ENCODE peak calls at places on chromosome 21, in ten cellular contexts. Y is foreskin keratinocyte; G is stimulated activated CD8-positive, alpha-beta memory T cell treated with anti-CD3 and anti-CD28 coated beads, Interleukin-15, amount 100 ng/mL, for 48 hours; T is keratinocyte; F is GDM1; W is activated CD8-positive, alpha-beta T cell treated with anti-CD3 and anti-CD28 coated beads, Interleukin-2, amount 10 ng/mL, durations not matched to agents 7 days and 5 days; N is GM23338; B is NCI-H1694 treated with DMSO at 0.1 percent for 48 hours; K is anterior cingulate cortex; D is left ventricle myocardium inferior. P is an unnamed sample.

GRCh38 chr21:45869121-45870007 is 112.2 kb upstream of the COL6A1 start:
- DNase-seq in Y (peak; percentile 25), G (no peak), T (no peak), F (no peak), W (no peak), N (no peak), B (no peak), K (no peak), D (no peak), P (no peak)

GRCh38 chr21:35529141-35529863 is 480.2 kb upstream of the RUNX1 start:
- DNase-seq in Y (no peak), G (no peak), T (no peak), F (no peak), W (peak; percentile 39), N (no peak), B (no peak), K (no peak), D (no peak), P (peak; percentile 32)

GRCh38 chr21:44086636-44087425 is 20.4 kb upstream of the PWP2 start:
- DNase-seq in Y (no peak), G (no peak), T (no peak), F (no peak), W (peak; percentile 20), N (no peak), B (no peak), K (no peak), D (no peak), P (no peak)

GRCh38 chr21:40615503-40616376 is 231.2 kb downstream of the DSCAM start:
- DNase-seq in Y (peak; percentile 82), G (no peak), T (no peak), F (no peak), W (no peak), N (no peak), B (peak; percentile 37), K (no peak), D (no peak), P (peak; percentile 40)

GRCh38 chr21:38503588-38503987 is 5.3 kb upstream of the ERG start:
- DNase-seq in Y (peak; percentile 81), G (no peak), T (no peak), F (no peak), W (no peak), N (no peak), B (no peak), K (no peak), D (no peak), P (no peak)

GRCh38 chr21:25283720-25284119 is 323.6 kb downstream of the MRPL39 start:
- DNase-seq in Y (peak; percentile 30), G (no peak), T (no peak), F (no peak), W (no peak), N (peak; percentile 84), B (peak; percentile 10), K (no peak), D (no peak), P (peak; percentile 54)

GRCh38 chr21:26939532-26940181 is 27.2 kb downstream of the ADAMTS5 start:
- DNase-seq in Y (no peak), G (no peak), T (no peak), F (no peak), W (no peak), N (no peak), B (no peak), K (no peak), D (peak; percentile 33), P (no peak)

GRCh38 chr21:15241997-15242767 is 177.4 kb upstream of the NRIP1 start:
- DNase-seq in Y (no peak), G (no peak), T (no peak), F (no peak), W (no peak), N (peak; percentile 92), B (no peak), K (no peak), D (no peak), P (no peak)

GRCh38 chr21:29342394-29342957 is 43.8 kb downstream of the BACH1 start:
- DNase-seq in Y (peak; percentile 93), G (peak; percentile 68), T (no peak), F (no peak), W (no peak), N (no peak), B (no peak), K (no peak), D (peak; percentile 68), P (no peak)

GRCh38 chr21:16427587-16428087 is 697.9 kb downstream of the USP25 start:
- DNase-seq in Y (no peak), G (no peak), T (no peak), F (no peak), W (no peak), N (no peak), B (no peak), K (no peak), D (no peak), P (no peak)

GRCh38 chr21:21230672-21231071 is 232.5 kb downstream of the NCAM2 start:
- DNase-seq in Y (peak; percentile 11), G (no peak), T (no peak), F (no peak), W (no peak), N (peak; percentile 37), B (no peak), K (no peak), D (no peak), P (peak; percentile 46)

GRCh38 chr21:14602418-14602987 is 56.4 kb upstream of the SAMSN1 start:
- DNase-seq in Y (no peak), G (no peak), T (no peak), F (no peak), W (no peak), N (no peak), B (no peak), K (no peak), D (no peak), P (peak; percentile 5)

GRCh38 chr21:32192291-32192690 is 86.6 kb downstream of the MIS18A start:
- DNase-seq in Y (no peak), G (no peak), T (no peak), F (no peak), W (no peak), N (no peak), B (no peak), K (no peak), D (no peak), P (no peak)

GRCh38 chr21:34112316-34113033 is 39.1 kb downstream of the MRPS6 start:
- DNase-seq in Y (no peak), G (no peak), T (no peak), F (no peak), W (no peak), N (no peak), B (no peak), K (no peak), D (no peak), P (no peak)

GRCh38 chr21:24939288-24939687 is 668.0 kb downstream of the MRPL39 start:
- DNase-seq in Y (no peak), G (no peak), T (no peak), F (no peak), W (no peak), N (no peak), B (peak; percentile 99), K (peak; percentile 11), D (no peak), P (no peak)

GRCh38 chr21:15139881-15140280 is 75.1 kb upstream of the NRIP1 start:
- DNase-seq in Y (no peak), G (no peak), T (no peak), F (no peak), W (no peak), N (no peak), B (no peak), K (no peak), D (no peak), P (no peak)

GRCh38 chr21:44742418-44743153 is 31.2 kb upstream of the TSPEAR start:
- DNase-seq in Y (no peak), G (no peak), T (no peak), F (no peak), W (no peak), N (no peak), B (peak; percentile 86), K (no peak), D (no peak), P (no peak)

GRCh38 chr21:45109831-45110492 is 35.6 kb downstream of the ADARB1 start:
- DNase-seq in Y (no peak), G (peak; percentile 47), T (no peak), F (peak; percentile 72), W (peak; percentile 72), N (no peak), B (no peak), K (no peak), D (no peak), P (no peak)

GRCh38 chr21:36422279-36423098 is 37.3 kb downstream of the CHAF1B start:
- DNase-seq in Y (peak; percentile 47), G (no peak), T (no peak), F (peak; percentile 6), W (peak; percentile 52), N (peak; percentile 94), B (peak; percentile 27), K (no peak), D (peak; percentile 37), P (peak; percentile 72)

GRCh38 chr21:45747802-45748445 is 104.4 kb downstream of the PCBP3 start:
- DNase-seq in Y (peak; percentile 65), G (no peak), T (peak; percentile 7), F (no peak), W (no peak), N (peak; percentile 35), B (peak; percentile 5), K (peak; percentile 38), D (no peak), P (peak; percentile 37)

GRCh38 chr21:32073190-32073589 is 200.4 kb downstream of the HUNK start:
- DNase-seq in Y (no peak), G (no peak), T (no peak), F (no peak), W (no peak), N (no peak), B (no peak), K (no peak), D (no peak), P (no peak)

GRCh38 chr21:45423201-45423955 is 18.4 kb downstream of the COL18A1 start:
- DNase-seq in Y (no peak), G (no peak), T (no peak), F (no peak), W (no peak), N (no peak), B (no peak), K (no peak), D (peak; percentile 6), P (no peak)

P was measured in hepatocyte.